ENCODE peak calls at places on chromosomes 6 and 20, in four cellular contexts. U is HCT116, X is transverse colon, G is suprapubic skin. N is an unnamed sample.
A peak's percentile ranks its signal among the peaks of the same experiment; 100 is the strongest.

GRCh38 chr6:40715501-40716403 is 128.6 kb upstream of the LRFN2 start:
- DNase-seq in X (no peak), U (no peak), G (no peak), N (no peak)

GRCh38 chr6:159727717-159728440 is 573 bp downstream of the WTAP start:
- DNase-seq in X (no peak), G (no peak), U (no peak), N (no peak)

GRCh38 chr20:63947638-63948456 is 8.4 kb downstream of the UCKL1 start:
- DNase-seq in X (no peak), U (no peak), G (no peak), N (peak; percentile 84)

GRCh38 chr6:6858533-6858982 is 249.2 kb upstream of the RREB1 start:
- DNase-seq in G (no peak), U (no peak), X (no peak), N (no peak)

GRCh38 chr6:42316390-42316970 is 98.8 kb upstream of the MRPS10 start:
- DNase-seq in G (no peak), X (peak; percentile 35), U (no peak), N (no peak)

GRCh38 chr20:24060851-24061590 is 72.4 kb upstream of the GGTLC1 start:
- DNase-seq in U (no peak), G (no peak), X (no peak), N (no peak)

GRCh38 chr20:20611165-20611564 is 101.3 kb downstream of the RALGAPA2 start:
- DNase-seq in X (no peak), G (no peak), U (no peak), N (no peak)

GRCh38 chr20:57714409-57715267 is 4.8 kb upstream of the PMEPA1 start:
- DNase-seq in G (no peak), U (no peak), X (no peak), N (no peak)

GRCh38 chr20:51531141-51531710 is 11.3 kb downstream of the NFATC2 start:
- DNase-seq in U (peak; percentile 76), G (no peak), X (no peak), N (no peak)

GRCh38 chr6:28269492-28269891 is 2.5 kb downstream of the ZSCAN26 start:
- DNase-seq in G (no peak), U (peak; percentile 64), X (no peak), N (no peak)

GRCh38 chr6:150666071-150666470 is 66.4 kb downstream of the PLEKHG1 start:
- DNase-seq in U (no peak), X (peak; percentile 30), G (no peak), N (no peak)

GRCh38 chr20:10476319-10476724 is 41.2 kb downstream of the SLX4IP start:
- DNase-seq in G (no peak), U (no peak), X (no peak), N (no peak)

GRCh38 chr6:149934249-149935156 is 7.3 kb upstream of the ULBP2 start:
- DNase-seq in X (peak; percentile 75), G (peak; percentile 83), U (peak; percentile 76), N (no peak)

GRCh38 chr6:78611886-78612480 is 255.4 kb upstream of the IRAK1BP1 start:
- DNase-seq in G (no peak), U (no peak), X (no peak), N (no peak)

GRCh38 chr6:158769696-158770446 is 49.3 kb downstream of the EZR start:
- DNase-seq in U (no peak), X (no peak), G (no peak), N (no peak)

GRCh38 chr6:148166339-148166949 is 176.2 kb upstream of the SASH1 start:
- DNase-seq in G (no peak), X (no peak), U (peak; percentile 51), N (no peak)

GRCh38 chr6:11865926-11866325 is 87.3 kb upstream of the ADTRP start:
- DNase-seq in X (no peak), U (no peak), G (no peak), N (no peak)

GRCh38 chr20:23406880-23407279 is 14.4 kb downstream of the NAPB start:
- DNase-seq in X (no peak), U (no peak), G (no peak), N (no peak)

GRCh38 chr6:99471638-99472037 is 43.6 kb downstream of the USP45 start:
- DNase-seq in U (no peak), G (no peak), X (no peak), N (no peak)

GRCh38 chr6:161836643-161837448 is 563.0 kb upstream of the AGPAT4 start:
- DNase-seq in G (no peak), U (peak; percentile 7), X (no peak), N (no peak)

GRCh38 chr20:13613917-13614316 is 24.8 kb downstream of the TASP1 start:
- DNase-seq in X (no peak), U (no peak), G (no peak), N (no peak)
- TF ChIP-seq POLR2AphosphoS5 in X (no peak), U (no peak), G (no peak), N (no peak)

DNA sequence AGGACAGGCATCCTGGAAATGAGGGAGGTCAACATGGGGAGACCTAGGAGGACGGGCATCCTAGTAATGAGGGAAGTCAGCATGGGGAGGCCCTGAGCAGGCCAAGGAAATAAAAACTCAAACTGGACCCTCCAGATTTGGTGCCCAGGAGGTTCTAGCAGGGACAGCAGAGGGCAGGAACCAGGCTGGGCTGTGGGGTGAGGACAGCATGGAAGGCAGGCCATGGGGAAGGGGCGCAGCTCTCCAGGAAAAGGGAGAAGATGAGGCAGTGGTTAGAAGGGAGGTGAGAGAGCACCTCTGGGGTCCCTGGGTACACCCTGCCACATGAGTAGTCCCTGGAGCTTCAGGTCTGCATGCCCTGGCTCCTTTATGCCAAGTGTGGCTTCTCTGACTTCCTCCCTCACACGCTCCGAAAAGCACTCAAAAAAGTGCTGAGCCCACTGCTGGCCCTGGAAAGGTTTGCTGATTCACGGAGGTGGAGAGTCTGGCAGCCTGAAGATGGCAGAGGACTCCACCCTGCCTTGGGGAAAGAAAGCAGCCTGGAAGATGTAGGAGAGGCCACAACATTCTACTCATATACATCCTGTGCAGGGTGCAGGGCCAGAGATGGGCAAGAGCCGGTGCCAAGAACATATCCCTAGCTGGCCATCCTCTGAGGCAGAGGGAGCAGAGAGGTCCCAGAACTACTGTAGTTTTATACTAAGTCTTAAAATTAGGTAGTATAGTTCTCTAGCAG is 154.9 kb downstream of the MRPL14 start:
- DNase-seq in G (no peak), U (no peak), X (no peak), N (no peak)
- H3K4me3 ChIP-seq in G (no peak overlapping the region), U (no peak overlapping the region), X (no peak overlapping the region), N (no peak overlapping the region)

DNA sequence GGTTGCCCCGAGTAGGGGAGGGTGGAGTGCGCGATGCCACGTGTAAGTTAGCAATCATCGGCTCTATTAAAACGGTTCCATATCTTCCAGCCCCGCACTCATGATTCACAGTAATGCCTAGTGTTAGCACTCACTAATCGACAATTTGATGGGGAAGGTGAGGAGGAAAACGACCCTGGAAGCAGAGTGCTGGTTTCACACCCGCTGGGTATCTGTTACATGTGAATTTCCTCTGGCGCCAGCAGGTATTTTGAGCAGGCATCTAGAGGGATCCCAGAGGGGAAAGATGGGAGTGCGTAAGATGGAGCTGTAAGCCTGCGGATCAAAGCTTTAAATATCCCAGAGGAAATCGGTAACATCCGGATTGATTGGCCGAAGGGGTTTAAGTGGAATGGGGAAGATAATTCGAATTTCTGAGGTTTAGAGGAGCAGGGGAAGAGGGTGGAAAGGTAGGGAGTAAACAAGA is 34.7 kb upstream of the TCF21 start:
- DNase-seq in G (no peak), U (no peak), X (no peak), N (no peak)
- TF ChIP-seq POLR2AphosphoS5 in G (no peak), U (no peak), X (no peak), N (no peak)

GRCh38 chr6:109059148-109059547 is 35.5 kb downstream of the SESN1 start:
- DNase-seq in G (no peak), U (no peak), X (no peak), N (no peak)
- H3K4me3 ChIP-seq in G (no peak overlapping the region), U (no peak overlapping the region), X (no peak overlapping the region), N (no peak overlapping the region)

GRCh38 chr6:15244605-15245360 is 1.1 kb upstream of the JARID2 start:
- DNase-seq in U (no peak), X (peak; percentile 84), G (peak; percentile 93), N (peak; percentile 95)
- TF ChIP-seq POLR2AphosphoS5 in U (peak; percentile 61), X (peak; percentile 7), G (peak; percentile 11), N (peak; percentile 87)

GRCh38 chr6:13457577-13457976 is 29.8 kb downstream of the GFOD1 start:
- DNase-seq in X (no peak), G (no peak), U (no peak), N (no peak)
- H3K4me3 ChIP-seq in X (no peak overlapping the region), G (no peak overlapping the region), U (no peak overlapping the region), N (no peak overlapping the region)

DNA sequence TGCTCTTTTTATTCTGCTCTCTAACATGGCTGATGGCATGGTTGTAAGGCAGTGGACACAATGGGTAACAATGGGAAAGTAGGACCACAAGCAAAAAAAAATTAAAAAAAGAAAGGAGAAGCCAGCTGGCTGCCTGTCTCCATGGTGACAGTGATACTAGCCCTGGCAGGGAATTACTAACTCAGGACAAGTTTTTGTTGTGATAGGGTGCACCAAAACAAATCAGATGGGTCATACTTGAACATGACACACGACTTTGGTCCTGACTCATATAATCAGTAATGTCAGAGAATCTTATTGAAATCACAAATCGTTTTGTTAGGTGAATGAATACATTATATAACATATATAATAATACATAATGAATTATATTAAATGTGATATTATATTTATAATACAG is 169.3 kb downstream of the TRDN start:
- DNase-seq in X (no peak), U (no peak), G (no peak), N (no peak)
- TF ChIP-seq POLR2AphosphoS5 in X (no peak), U (no peak), G (no peak), N (no peak)